ENCODE peak calls at places on chromosomes 6 and 20, in eight cellular contexts. One of them, this sample, is unnamed.

GRCh38 chr6:141041596-141042087 is 1091.1 kb upstream of the GJE1 start:
- DNase-seq in thoracic aorta: no peak
- DNase-seq in cardiac muscle cell: no peak
- DNase-seq in uterus: no peak
- DNase-seq in heart right ventricle: no peak
- DNase-seq in lower lobe of right lung: no peak
- DNase-seq in psoas muscle: no peak
- DNase-seq in heart left ventricle: peak; percentile 8
- DNase-seq in this sample: peak; percentile 53

GRCh38 chr6:74735304-74735703 is 470.5 kb downstream of the COL12A1 start:
- DNase-seq in thoracic aorta: no peak
- DNase-seq in cardiac muscle cell: peak; percentile 90
- DNase-seq in uterus: peak; percentile 49
- DNase-seq in heart right ventricle: no peak
- DNase-seq in lower lobe of right lung: no peak
- DNase-seq in psoas muscle: no peak
- DNase-seq in heart left ventricle: no peak
- DNase-seq in this sample: no peak

GRCh38 chr6:95095271-95095670 is 482.1 kb upstream of the MANEA start:
- DNase-seq in thoracic aorta: no peak
- DNase-seq in cardiac muscle cell: no peak
- DNase-seq in uterus: no peak
- DNase-seq in heart right ventricle: no peak
- DNase-seq in lower lobe of right lung: no peak
- DNase-seq in psoas muscle: no peak
- DNase-seq in heart left ventricle: no peak
- DNase-seq in this sample: no peak

GRCh38 chr20:57676517-57677322 is 33.1 kb downstream of the PMEPA1 start:
- DNase-seq in thoracic aorta: no peak
- DNase-seq in cardiac muscle cell: peak; percentile 13
- DNase-seq in uterus: no peak
- DNase-seq in heart right ventricle: no peak
- DNase-seq in lower lobe of right lung: no peak
- DNase-seq in psoas muscle: no peak
- DNase-seq in heart left ventricle: no peak
- DNase-seq in this sample: no peak

GRCh38 chr20:19212524-19213502 is at the start of gene SLC24A3:
- DNase-seq in thoracic aorta: no peak
- DNase-seq in cardiac muscle cell: peak; percentile 35
- DNase-seq in uterus: peak; percentile 81
- DNase-seq in heart right ventricle: peak; percentile 77
- DNase-seq in lower lobe of right lung: peak; percentile 90
- DNase-seq in psoas muscle: peak; percentile 75
- DNase-seq in heart left ventricle: peak; percentile 63
- DNase-seq in this sample: peak; percentile 46

GRCh38 chr6:76708641-76709331 is 636.3 kb upstream of the IMPG1 start:
- DNase-seq in thoracic aorta: no peak
- DNase-seq in cardiac muscle cell: peak; percentile 13
- DNase-seq in uterus: no peak
- DNase-seq in heart right ventricle: no peak
- DNase-seq in lower lobe of right lung: no peak
- DNase-seq in psoas muscle: no peak
- DNase-seq in heart left ventricle: no peak
- DNase-seq in this sample: no peak

GRCh38 chr20:48682529-48683385 is 145.0 kb downstream of the PREX1 start:
- DNase-seq in thoracic aorta: peak; percentile 64
- DNase-seq in cardiac muscle cell: peak; percentile 99
- DNase-seq in uterus: peak; percentile 71
- DNase-seq in heart right ventricle: peak; percentile 84
- DNase-seq in lower lobe of right lung: peak; percentile 91
- DNase-seq in psoas muscle: peak; percentile 74
- DNase-seq in heart left ventricle: peak; percentile 90
- DNase-seq in this sample: peak; percentile 97

GRCh38 chr6:168048724-168049025 is 30.3 kb downstream of the FRMD1 start:
- DNase-seq in thoracic aorta: no peak
- DNase-seq in cardiac muscle cell: no peak
- DNase-seq in uterus: no peak
- DNase-seq in heart right ventricle: no peak
- DNase-seq in lower lobe of right lung: no peak
- DNase-seq in psoas muscle: no peak
- DNase-seq in heart left ventricle: no peak
- DNase-seq in this sample: no peak

GRCh38 chr20:57434390-57434700 is 43.1 kb downstream of the RBM38 start:
- DNase-seq in thoracic aorta: no peak
- DNase-seq in cardiac muscle cell: no peak
- DNase-seq in uterus: no peak
- DNase-seq in heart right ventricle: peak; percentile 41
- DNase-seq in lower lobe of right lung: no peak
- DNase-seq in psoas muscle: no peak
- DNase-seq in heart left ventricle: no peak
- DNase-seq in this sample: peak; percentile 55

DNA sequence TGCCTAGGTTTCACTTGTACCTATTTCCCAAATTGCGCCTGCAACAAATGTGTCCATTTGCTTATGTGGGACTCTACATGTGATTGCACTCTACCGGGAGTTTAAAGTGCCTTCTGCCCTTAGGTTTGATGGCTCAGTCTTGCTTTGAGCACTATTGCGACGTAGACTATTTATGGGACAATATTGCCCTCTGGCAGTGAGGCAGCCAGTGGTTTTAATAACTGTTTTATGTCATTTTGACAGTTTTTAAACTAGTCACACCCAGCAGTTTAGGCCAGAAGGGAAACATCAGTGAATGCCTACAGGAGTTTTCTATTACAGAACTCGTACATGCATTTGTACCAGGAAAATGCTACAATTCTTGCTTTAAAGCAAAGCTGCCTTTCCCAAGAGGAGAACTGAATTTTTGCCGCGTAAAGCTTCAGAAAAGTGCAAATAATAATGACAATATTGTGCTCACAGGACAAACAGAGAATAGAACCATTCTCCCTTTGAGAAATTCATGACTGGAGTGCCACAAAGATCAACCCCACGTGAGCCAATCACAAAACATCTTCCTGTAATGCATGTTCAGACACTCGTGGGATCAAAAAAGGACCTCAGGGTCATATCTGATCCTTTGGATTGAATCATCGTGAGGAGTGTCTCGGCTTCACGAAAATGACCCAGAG is 813.6 kb downstream of the KIF16B start:
- DNase-seq in thoracic aorta: no peak
- DNase-seq in cardiac muscle cell: no peak
- DNase-seq in uterus: no peak
- DNase-seq in heart right ventricle: no peak
- DNase-seq in lower lobe of right lung: no peak
- DNase-seq in psoas muscle: no peak
- DNase-seq in heart left ventricle: no peak
- DNase-seq in this sample: no peak
- TF ChIP-seq CTCF in thoracic aorta: no peak
- TF ChIP-seq CTCF in cardiac muscle cell: no peak
- TF ChIP-seq CTCF in uterus: no peak
- TF ChIP-seq CTCF in heart right ventricle: no peak
- TF ChIP-seq CTCF in lower lobe of right lung: no peak
- TF ChIP-seq CTCF in psoas muscle: no peak
- TF ChIP-seq CTCF in heart left ventricle: no peak
- TF ChIP-seq CTCF in this sample: no peak

GRCh38 chr20:58905236-58905635 is 52.7 kb downstream of the GNAS start:
- DNase-seq in thoracic aorta: no peak
- DNase-seq in cardiac muscle cell: no peak
- DNase-seq in uterus: no peak
- DNase-seq in heart right ventricle: no peak
- DNase-seq in lower lobe of right lung: no peak
- DNase-seq in psoas muscle: no peak
- DNase-seq in heart left ventricle: no peak
- DNase-seq in this sample: no peak
- H3K36me3 ChIP-seq in thoracic aorta: peaks cover 40% of the 10 kb centered on the region
- H3K36me3 ChIP-seq in cardiac muscle cell: peaks cover 61% of the 10 kb centered on the region
- H3K36me3 ChIP-seq in uterus: no peaks in the 10 kb centered on the region
- H3K36me3 ChIP-seq in heart right ventricle: peaks cover 10% of the 10 kb centered on the region
- H3K36me3 ChIP-seq in lower lobe of right lung: peaks cover 81% of the 10 kb centered on the region
- H3K36me3 ChIP-seq in psoas muscle: peaks cover 68% of the 10 kb centered on the region
- H3K36me3 ChIP-seq in heart left ventricle: peaks cover 33% of the 10 kb centered on the region
- H3K36me3 ChIP-seq in this sample: peaks cover 12% of the 10 kb centered on the region

DNA sequence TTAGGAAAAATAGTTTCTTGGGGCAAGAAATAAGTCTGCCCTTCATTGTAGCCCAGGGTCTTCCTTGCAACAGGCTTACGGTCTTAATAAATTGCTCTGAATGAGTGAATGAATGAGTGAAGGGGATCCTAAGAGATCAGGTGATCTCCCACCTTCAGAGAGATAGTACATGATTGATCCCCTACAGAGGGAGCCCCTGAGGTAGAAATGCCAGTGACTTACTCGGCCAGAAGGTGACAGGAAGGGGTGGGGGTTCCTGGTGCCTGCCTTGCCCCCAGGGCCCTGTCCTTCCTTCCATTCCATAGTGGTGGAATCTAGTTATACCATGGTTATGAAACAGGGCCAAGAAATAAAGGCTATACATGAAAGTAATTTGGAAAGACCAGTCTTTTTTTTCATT is 215.3 kb upstream of the SSTR4 start:
- DNase-seq in thoracic aorta: no peak
- DNase-seq in cardiac muscle cell: no peak
- DNase-seq in uterus: no peak
- DNase-seq in heart right ventricle: no peak
- DNase-seq in lower lobe of right lung: no peak
- DNase-seq in psoas muscle: no peak
- DNase-seq in heart left ventricle: no peak
- DNase-seq in this sample: no peak
- TF ChIP-seq CTCF in thoracic aorta: no peak
- TF ChIP-seq CTCF in cardiac muscle cell: no peak
- TF ChIP-seq CTCF in uterus: no peak
- TF ChIP-seq CTCF in heart right ventricle: no peak
- TF ChIP-seq CTCF in lower lobe of right lung: no peak
- TF ChIP-seq CTCF in psoas muscle: no peak
- TF ChIP-seq CTCF in heart left ventricle: no peak
- TF ChIP-seq CTCF in this sample: no peak

DNA sequence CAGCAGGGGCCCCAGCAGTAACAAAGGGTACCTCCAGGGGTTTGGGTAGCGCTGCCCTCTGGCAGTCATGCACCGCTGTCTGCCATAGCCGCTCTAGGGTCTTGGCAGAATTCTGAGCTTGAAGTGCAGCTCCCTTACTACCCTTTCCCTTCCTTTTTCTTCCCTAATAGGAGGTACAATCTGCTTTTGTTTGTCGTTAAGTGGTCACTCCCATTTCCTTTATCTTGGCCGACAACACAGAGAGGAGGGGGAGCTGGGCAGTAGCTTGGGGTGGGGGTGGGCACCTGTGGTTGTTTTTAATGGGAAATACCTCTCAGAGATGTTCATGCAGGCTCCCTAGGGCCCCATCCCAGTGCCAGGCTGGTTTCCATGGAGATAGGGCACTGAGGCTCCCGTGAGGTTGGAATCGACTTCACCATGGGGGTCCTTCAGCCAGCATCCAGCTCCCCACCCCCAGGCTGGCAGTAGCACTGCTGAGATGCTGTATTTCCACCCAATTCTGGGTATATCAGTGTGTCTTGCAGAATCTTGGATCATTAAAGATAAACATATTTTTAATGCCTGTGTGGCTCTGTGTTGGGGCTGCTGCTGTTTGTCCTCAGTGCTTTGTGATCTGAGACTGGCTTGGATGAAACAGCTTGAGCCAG is 18.6 kb downstream of the CCDC167 start:
- DNase-seq in thoracic aorta: no peak
- DNase-seq in cardiac muscle cell: no peak
- DNase-seq in uterus: no peak
- DNase-seq in heart right ventricle: no peak
- DNase-seq in lower lobe of right lung: no peak
- DNase-seq in psoas muscle: no peak
- DNase-seq in heart left ventricle: no peak
- DNase-seq in this sample: no peak
- H3K36me3 ChIP-seq in thoracic aorta: peaks cover 47% of the 10 kb centered on the region
- H3K36me3 ChIP-seq in cardiac muscle cell: peaks cover 7% of the 10 kb centered on the region
- H3K36me3 ChIP-seq in uterus: no peaks in the 10 kb centered on the region
- H3K36me3 ChIP-seq in heart right ventricle: no peaks in the 10 kb centered on the region
- H3K36me3 ChIP-seq in lower lobe of right lung: peaks cover 80% of the 10 kb centered on the region
- H3K36me3 ChIP-seq in psoas muscle: peaks cover 61% of the 10 kb centered on the region
- H3K36me3 ChIP-seq in heart left ventricle: peaks cover 3% of the 10 kb centered on the region
- H3K36me3 ChIP-seq in this sample: peaks cover 18% of the 10 kb centered on the region

GRCh38 chr20:62135573-62136266 is 7.5 kb downstream of the PSMA7 start:
- DNase-seq in thoracic aorta: no peak
- DNase-seq in cardiac muscle cell: no peak
- DNase-seq in uterus: no peak
- DNase-seq in heart right ventricle: no peak
- DNase-seq in lower lobe of right lung: no peak
- DNase-seq in psoas muscle: no peak
- DNase-seq in heart left ventricle: no peak
- DNase-seq in this sample: no peak

GRCh38 chr20:62136283-62137091 is 6.7 kb downstream of the PSMA7 start:
- DNase-seq in thoracic aorta: no peak
- DNase-seq in cardiac muscle cell: peak; percentile 77
- DNase-seq in uterus: peak; percentile 65
- DNase-seq in heart right ventricle: peak; percentile 63
- DNase-seq in lower lobe of right lung: peak; percentile 80
- DNase-seq in psoas muscle: peak; percentile 67
- DNase-seq in heart left ventricle: peak; percentile 57
- DNase-seq in this sample: peak; percentile 66

GRCh38 chr20:62138204-62138543 is 5.0 kb downstream of the PSMA7 start:
- DNase-seq in thoracic aorta: no peak
- DNase-seq in cardiac muscle cell: no peak
- DNase-seq in uterus: no peak
- DNase-seq in heart right ventricle: no peak
- DNase-seq in lower lobe of right lung: no peak
- DNase-seq in psoas muscle: no peak
- DNase-seq in heart left ventricle: no peak
- DNase-seq in this sample: no peak

GRCh38 chr20:62137478-62138203 is 5.6 kb downstream of the PSMA7 start:
- DNase-seq in thoracic aorta: no peak
- DNase-seq in cardiac muscle cell: no peak
- DNase-seq in uterus: no peak
- DNase-seq in heart right ventricle: no peak
- DNase-seq in lower lobe of right lung: no peak
- DNase-seq in psoas muscle: no peak
- DNase-seq in heart left ventricle: no peak
- DNase-seq in this sample: no peak

GRCh38 chr20:62137092-62137384 is 6.2 kb downstream of the PSMA7 start:
- DNase-seq in thoracic aorta: no peak
- DNase-seq in cardiac muscle cell: no peak
- DNase-seq in uterus: no peak
- DNase-seq in heart right ventricle: no peak
- DNase-seq in lower lobe of right lung: no peak
- DNase-seq in psoas muscle: no peak
- DNase-seq in heart left ventricle: no peak
- DNase-seq in this sample: no peak
- TF ChIP-seq CTCF in thoracic aorta: no peak
- TF ChIP-seq CTCF in cardiac muscle cell: no peak
- TF ChIP-seq CTCF in uterus: no peak
- TF ChIP-seq CTCF in heart right ventricle: no peak
- TF ChIP-seq CTCF in lower lobe of right lung: no peak
- TF ChIP-seq CTCF in psoas muscle: no peak
- TF ChIP-seq CTCF in heart left ventricle: no peak
- TF ChIP-seq CTCF in this sample: no peak

GRCh38 chr6:131682427-131682826 is 18.8 kb downstream of the OR2A4 start:
- DNase-seq in thoracic aorta: no peak
- DNase-seq in cardiac muscle cell: no peak
- DNase-seq in uterus: no peak
- DNase-seq in heart right ventricle: no peak
- DNase-seq in lower lobe of right lung: no peak
- DNase-seq in psoas muscle: no peak
- DNase-seq in heart left ventricle: no peak
- DNase-seq in this sample: no peak
- H3K36me3 ChIP-seq in thoracic aorta: no peaks in the 10 kb centered on the region
- H3K36me3 ChIP-seq in cardiac muscle cell: no peaks in the 10 kb centered on the region
- H3K36me3 ChIP-seq in uterus: no peaks in the 10 kb centered on the region
- H3K36me3 ChIP-seq in heart right ventricle: no peaks in the 10 kb centered on the region
- H3K36me3 ChIP-seq in lower lobe of right lung: no peaks in the 10 kb centered on the region
- H3K36me3 ChIP-seq in psoas muscle: no peaks in the 10 kb centered on the region
- H3K36me3 ChIP-seq in heart left ventricle: no peaks in the 10 kb centered on the region
- H3K36me3 ChIP-seq in this sample: no peaks in the 10 kb centered on the region

GRCh38 chr6:15739867-15740266 is 77.0 kb upstream of the DTNBP1 start:
- DNase-seq in thoracic aorta: no peak
- DNase-seq in cardiac muscle cell: no peak
- DNase-seq in uterus: no peak
- DNase-seq in heart right ventricle: no peak
- DNase-seq in lower lobe of right lung: no peak
- DNase-seq in psoas muscle: no peak
- DNase-seq in heart left ventricle: no peak
- DNase-seq in this sample: no peak
- TF ChIP-seq CTCF in thoracic aorta: no peak
- TF ChIP-seq CTCF in cardiac muscle cell: no peak
- TF ChIP-seq CTCF in uterus: no peak
- TF ChIP-seq CTCF in heart right ventricle: no peak
- TF ChIP-seq CTCF in lower lobe of right lung: no peak
- TF ChIP-seq CTCF in psoas muscle: no peak
- TF ChIP-seq CTCF in heart left ventricle: no peak
- TF ChIP-seq CTCF in this sample: no peak

This sample was measured in pancreas.